ENCODE peak calls at places on chromosomes 5 and 9, in seven cellular contexts. One of them, this sample, is unnamed. For H3K36me3 and H3K27me3, the result is how much of the 10 kb centered on the place peaks cover.

GRCh38 chr9:129343697-129344375 is 165.8 kb upstream of the IER5L start:
- DNase-seq in neural progenitor cell: no peak
- DNase-seq in BJ: no peak
- DNase-seq in GM06990: no peak
- DNase-seq in pancreas: no peak
- DNase-seq in gastrocnemius medialis: peak
- DNase-seq in ovary: no peak
- DNase-seq in this sample: no peak

GRCh38 chr9:10566853-10567252 is 45.9 kb downstream of the PTPRD start:
- DNase-seq in gastrocnemius medialis: no peak
- DNase-seq in ovary: no peak
- DNase-seq in GM06990: no peak
- DNase-seq in BJ: no peak
- DNase-seq in neural progenitor cell: no peak
- DNase-seq in pancreas: no peak
- DNase-seq in this sample: no peak

GRCh38 chr9:133575673-133576590 is 33.3 kb downstream of the FAM163B start:
- DNase-seq in neural progenitor cell: no peak
- DNase-seq in gastrocnemius medialis: no peak
- DNase-seq in GM06990: no peak
- DNase-seq in BJ: no peak
- DNase-seq in ovary: no peak
- DNase-seq in pancreas: no peak
- DNase-seq in this sample: no peak

GRCh38 chr9:96383165-96383939 is at the start of gene SLC35D2:
- DNase-seq in GM06990: peak
- DNase-seq in neural progenitor cell: peak
- DNase-seq in BJ: no peak
- DNase-seq in ovary: peak
- DNase-seq in pancreas: peak
- DNase-seq in gastrocnemius medialis: peak
- DNase-seq in this sample: peak

GRCh38 chr9:116421006-116421538 is 266.0 kb upstream of the TRIM32 start:
- DNase-seq in pancreas: no peak
- DNase-seq in ovary: no peak
- DNase-seq in gastrocnemius medialis: no peak
- DNase-seq in GM06990: no peak
- DNase-seq in neural progenitor cell: no peak
- DNase-seq in BJ: no peak
- DNase-seq in this sample: peak

GRCh38 chr9:101737705-101738565 is 512 bp downstream of the GRIN3A start:
- DNase-seq in ovary: no peak
- DNase-seq in neural progenitor cell: peak
- DNase-seq in GM06990: no peak
- DNase-seq in pancreas: peak
- DNase-seq in BJ: no peak
- DNase-seq in gastrocnemius medialis: no peak
- DNase-seq in this sample: peak

GRCh38 chr9:128094166-128094949 is 26.3 kb downstream of the SLC25A25 start:
- DNase-seq in gastrocnemius medialis: peak
- DNase-seq in GM06990: no peak
- DNase-seq in ovary: peak
- DNase-seq in pancreas: peak
- DNase-seq in BJ: peak
- DNase-seq in neural progenitor cell: peak
- DNase-seq in this sample: peak

GRCh38 chr5:172405708-172406107 is 48.6 kb downstream of the SH3PXD2B start:
- DNase-seq in gastrocnemius medialis: no peak
- DNase-seq in pancreas: no peak
- DNase-seq in GM06990: no peak
- DNase-seq in ovary: no peak
- DNase-seq in BJ: no peak
- DNase-seq in neural progenitor cell: no peak
- DNase-seq in this sample: no peak

GRCh38 chr5:177473461-177473991 is at the start of gene DBN1:
- DNase-seq in BJ: no peak
- DNase-seq in pancreas: peak
- DNase-seq in GM06990: peak
- DNase-seq in ovary: peak
- DNase-seq in neural progenitor cell: peak
- DNase-seq in gastrocnemius medialis: no peak
- DNase-seq in this sample: peak

GRCh38 chr9:120868339-120868675 is 8.7 kb downstream of the PHF19 start:
- DNase-seq in GM06990: no peak
- DNase-seq in BJ: peak
- DNase-seq in pancreas: no peak
- DNase-seq in ovary: no peak
- DNase-seq in neural progenitor cell: no peak
- DNase-seq in gastrocnemius medialis: no peak
- DNase-seq in this sample: no peak

GRCh38 chr9:90441814-90442213 is 200.8 kb downstream of the DIRAS2 start:
- DNase-seq in GM06990: no peak
- DNase-seq in BJ: no peak
- DNase-seq in neural progenitor cell: no peak
- DNase-seq in pancreas: no peak
- DNase-seq in gastrocnemius medialis: no peak
- DNase-seq in ovary: no peak
- DNase-seq in this sample: no peak

GRCh38 chr9:130537346-130538050 is 41.9 kb upstream of the FUBP3 start:
- DNase-seq in pancreas: no peak
- DNase-seq in gastrocnemius medialis: no peak
- DNase-seq in BJ: no peak
- DNase-seq in GM06990: no peak
- DNase-seq in ovary: no peak
- DNase-seq in neural progenitor cell: no peak
- DNase-seq in this sample: no peak

GRCh38 chr5:135551593-135552447 is 16.1 kb upstream of the NEUROG1 start:
- DNase-seq in neural progenitor cell: peak
- DNase-seq in GM06990: peak
- DNase-seq in ovary: peak
- DNase-seq in BJ: no peak
- DNase-seq in pancreas: peak
- DNase-seq in gastrocnemius medialis: peak
- DNase-seq in this sample: peak

GRCh38 chr9:137494550-137495351 is 35.6 kb upstream of the NSMF start:
- DNase-seq in BJ: no peak
- DNase-seq in neural progenitor cell: peak
- DNase-seq in gastrocnemius medialis: no peak
- DNase-seq in GM06990: no peak
- DNase-seq in ovary: no peak
- DNase-seq in pancreas: no peak
- DNase-seq in this sample: no peak

GRCh38 chr9:116501871-116502270 is 185.2 kb upstream of the TRIM32 start:
- DNase-seq in pancreas: no peak
- DNase-seq in GM06990: no peak
- DNase-seq in gastrocnemius medialis: no peak
- DNase-seq in neural progenitor cell: no peak
- DNase-seq in BJ: no peak
- DNase-seq in ovary: no peak
- DNase-seq in this sample: peak

GRCh38 chr5:95859327-95860060 is 37.0 kb upstream of the GLRX start:
- DNase-seq in neural progenitor cell: no peak
- DNase-seq in gastrocnemius medialis: no peak
- DNase-seq in GM06990: no peak
- DNase-seq in pancreas: no peak
- DNase-seq in ovary: no peak
- DNase-seq in BJ: no peak
- DNase-seq in this sample: peak

GRCh38 chr5:180908998-180909731 is 10.2 kb downstream of the BTNL8 start:
- DNase-seq in pancreas: no peak
- DNase-seq in GM06990: no peak
- DNase-seq in gastrocnemius medialis: no peak
- DNase-seq in ovary: no peak
- DNase-seq in neural progenitor cell: no peak
- DNase-seq in BJ: no peak
- DNase-seq in this sample: no peak

GRCh38 chr5:124868661-124869060 is 122.2 kb upstream of the ZNF608 start:
- DNase-seq in GM06990: no peak
- DNase-seq in BJ: no peak
- DNase-seq in neural progenitor cell: no peak
- DNase-seq in ovary: no peak
- DNase-seq in pancreas: no peak
- DNase-seq in gastrocnemius medialis: no peak
- DNase-seq in this sample: no peak

DNA sequence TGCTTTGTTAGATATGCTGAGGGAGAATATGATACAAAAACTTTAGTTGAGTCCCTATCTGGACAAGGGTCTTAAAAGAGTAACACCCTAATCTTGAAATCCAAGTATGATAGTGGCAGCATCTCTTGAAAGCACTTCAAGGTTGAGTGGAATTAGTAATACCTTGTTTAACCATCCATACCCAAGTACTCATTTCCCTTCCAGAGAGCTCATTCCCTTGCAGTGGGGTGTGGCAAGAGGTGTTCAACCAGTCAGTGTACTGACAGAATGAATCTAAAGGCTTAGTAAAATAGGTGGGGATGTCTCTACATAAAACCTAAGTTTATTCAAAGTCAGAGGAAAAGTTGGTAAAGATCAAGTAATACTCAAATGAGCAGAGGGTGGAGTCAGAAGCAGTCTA is 28.6 kb downstream of the RAD1 start:
- DNase-seq in GM06990: no peak
- DNase-seq in ovary: no peak
- DNase-seq in BJ: no peak
- DNase-seq in neural progenitor cell: no peak
- DNase-seq in pancreas: no peak
- DNase-seq in gastrocnemius medialis: no peak
- DNase-seq in this sample: no peak
- H3K36me3 ChIP-seq in GM06990: under half
- H3K36me3 ChIP-seq in ovary: under half
- H3K36me3 ChIP-seq in BJ: under half
- H3K36me3 ChIP-seq in neural progenitor cell: under half
- H3K36me3 ChIP-seq in pancreas: under half
- H3K36me3 ChIP-seq in gastrocnemius medialis: under half
- H3K36me3 ChIP-seq in this sample: under half

DNA sequence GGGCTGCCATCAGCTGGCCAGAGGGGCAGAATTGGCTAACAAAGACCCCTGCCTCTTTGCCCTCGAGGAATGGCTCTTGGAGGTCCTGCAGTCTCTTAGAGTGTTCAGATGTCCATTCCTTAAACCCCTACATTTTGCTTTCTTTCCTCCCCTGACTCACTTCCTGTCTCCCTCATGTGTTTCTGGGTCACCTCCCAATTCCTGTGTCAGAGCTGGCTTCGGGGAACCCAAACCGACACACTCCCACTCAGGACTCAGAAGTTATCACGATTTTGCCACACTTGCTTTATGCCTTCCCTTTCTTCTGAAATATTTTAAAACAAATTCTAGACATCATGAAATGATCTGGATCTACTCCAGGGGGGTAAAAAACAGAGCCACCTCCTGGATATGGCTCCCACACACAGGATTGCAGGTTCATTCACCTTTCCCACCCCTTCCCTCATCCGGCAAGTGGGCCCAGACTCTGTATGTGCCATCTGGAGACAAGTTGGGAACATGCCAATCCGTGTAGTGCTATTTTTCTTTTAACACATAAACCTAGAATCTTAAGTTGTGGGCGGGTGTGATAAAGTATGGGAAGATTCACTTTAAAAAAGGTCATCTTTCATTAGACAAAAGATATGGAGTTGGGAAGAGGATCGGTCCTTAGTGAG is 145.7 kb downstream of the NXNL2 start:
- DNase-seq in gastrocnemius medialis: no peak
- DNase-seq in pancreas: no peak
- DNase-seq in neural progenitor cell: no peak
- DNase-seq in ovary: no peak
- DNase-seq in GM06990: no peak
- DNase-seq in BJ: no peak
- DNase-seq in this sample: no peak
- H3K4me3 ChIP-seq in gastrocnemius medialis: no peak
- H3K4me3 ChIP-seq in pancreas: no peak
- H3K4me3 ChIP-seq in neural progenitor cell: no peak
- H3K4me3 ChIP-seq in ovary: no peak
- H3K4me3 ChIP-seq in GM06990: no peak
- H3K4me3 ChIP-seq in BJ: no peak
- H3K4me3 ChIP-seq in this sample: no peak

DNA sequence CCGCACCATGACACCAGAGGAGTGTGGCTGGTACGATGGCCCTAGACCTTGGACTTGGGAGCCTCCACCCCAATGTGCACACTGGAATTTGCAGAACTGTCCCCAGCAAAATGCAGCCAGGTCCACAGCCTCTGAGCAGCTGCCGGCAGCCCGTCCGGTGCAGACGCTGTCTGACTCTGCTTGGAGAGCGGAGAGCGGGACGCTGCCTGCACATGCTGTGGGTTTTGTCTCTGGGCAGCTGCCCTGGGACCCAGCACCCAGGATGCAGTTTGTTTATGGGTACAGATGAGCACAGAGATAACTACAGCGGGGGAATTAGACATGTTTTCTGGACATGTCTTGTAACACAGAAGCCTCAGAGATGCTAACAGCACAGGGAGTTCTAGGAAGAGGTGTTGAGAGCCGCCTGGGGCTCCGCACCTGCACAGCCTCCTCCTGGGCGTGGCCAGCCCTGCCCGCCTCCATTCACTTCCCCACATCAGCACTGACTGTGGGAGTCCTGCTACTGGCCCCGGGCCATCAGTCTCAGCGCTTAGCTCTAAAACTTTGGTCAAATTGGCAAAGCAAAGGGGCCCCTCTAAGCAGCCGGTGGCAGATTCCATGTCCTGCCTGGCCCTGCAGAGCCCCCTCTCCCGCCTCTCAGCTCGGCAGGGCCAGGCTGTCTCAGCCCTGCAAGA is 159.6 kb downstream of the IRX2 start:
- DNase-seq in gastrocnemius medialis: no peak
- DNase-seq in GM06990: no peak
- DNase-seq in neural progenitor cell: peak
- DNase-seq in BJ: no peak
- DNase-seq in ovary: no peak
- DNase-seq in pancreas: no peak
- DNase-seq in this sample: no peak
- H3K27me3 ChIP-seq in gastrocnemius medialis: under half
- H3K27me3 ChIP-seq in GM06990: under half
- H3K27me3 ChIP-seq in neural progenitor cell: under half
- H3K27me3 ChIP-seq in BJ: under half
- H3K27me3 ChIP-seq in ovary: under half
- H3K27me3 ChIP-seq in pancreas: under half
- H3K27me3 ChIP-seq in this sample: under half

GRCh38 chr9:4829956-4830355 is 37.2 kb downstream of the RCL1 start:
- DNase-seq in GM06990: no peak
- DNase-seq in ovary: no peak
- DNase-seq in gastrocnemius medialis: no peak
- DNase-seq in neural progenitor cell: no peak
- DNase-seq in BJ: no peak
- DNase-seq in pancreas: no peak
- DNase-seq in this sample: no peak
- H3K36me3 ChIP-seq in GM06990: under half
- H3K36me3 ChIP-seq in ovary: under half
- H3K36me3 ChIP-seq in gastrocnemius medialis: under half
- H3K36me3 ChIP-seq in neural progenitor cell: under half
- H3K36me3 ChIP-seq in BJ: under half
- H3K36me3 ChIP-seq in pancreas: under half
- H3K36me3 ChIP-seq in this sample: under half

This sample was measured in MG63.